ENCODE peak calls at places on chromosomes 5 and 9, in four cellular contexts. G, C, B and Y are unnamed samples.

GRCh38 chr9:115694014-115694413 is 459.6 kb upstream of the PAPPA start:
- DNase-seq in G (peak; percentile 97), C (peak; percentile 86), B (no peak), Y (peak; percentile 75)

GRCh38 chr9:77469515-77470197 is 178.5 kb downstream of the GNA14 start:
- DNase-seq in G (peak; percentile 40), C (no peak), B (no peak), Y (no peak)

GRCh38 chr5:35736280-35736679 is 118.6 kb downstream of the SPEF2 start:
- DNase-seq in G (no peak), C (no peak), B (no peak), Y (peak; percentile 25)

GRCh38 chr5:127549551-127549950 is 32.1 kb downstream of the PRRC1 start:
- DNase-seq in G (no peak), C (peak; percentile 6), B (no peak), Y (no peak)

GRCh38 chr5:52804359-52804758 is 16.6 kb downstream of the ITGA1 start:
- DNase-seq in G (peak; percentile 66), C (no peak), B (no peak), Y (no peak)

GRCh38 chr5:129906177-129906887 is 2.1 kb downstream of the CHSY3 start:
- DNase-seq in G (peak; percentile 71), C (no peak), B (peak; percentile 73), Y (peak; percentile 1)

GRCh38 chr5:179802950-179803562 is 3.6 kb downstream of the MGAT4B start:
- DNase-seq in G (no peak), C (no peak), B (no peak), Y (no peak)

GRCh38 chr5:180467028-180467427 is 27.2 kb upstream of the CNOT6 start:
- DNase-seq in G (peak; percentile 46), C (no peak), B (no peak), Y (peak; percentile 41)

GRCh38 chr9:80707120-80707519 is 982.2 kb downstream of the TLE1 start:
- DNase-seq in G (peak; percentile 15), C (no peak), B (no peak), Y (peak; percentile 75)

GRCh38 chr5:139671096-139671841 is 23.1 kb downstream of the CXXC5 start:
- DNase-seq in G (peak; percentile 68), C (no peak), B (no peak), Y (peak; percentile 35)

GRCh38 chr9:105026451-105026850 is 98.5 kb upstream of the ABCA1 start:
- DNase-seq in G (no peak), C (no peak), B (no peak), Y (peak; percentile 33)

GRCh38 chr9:97741947-97742346 is 44.8 kb upstream of the XPA start:
- DNase-seq in G (no peak), C (no peak), B (no peak), Y (no peak)

DNA sequence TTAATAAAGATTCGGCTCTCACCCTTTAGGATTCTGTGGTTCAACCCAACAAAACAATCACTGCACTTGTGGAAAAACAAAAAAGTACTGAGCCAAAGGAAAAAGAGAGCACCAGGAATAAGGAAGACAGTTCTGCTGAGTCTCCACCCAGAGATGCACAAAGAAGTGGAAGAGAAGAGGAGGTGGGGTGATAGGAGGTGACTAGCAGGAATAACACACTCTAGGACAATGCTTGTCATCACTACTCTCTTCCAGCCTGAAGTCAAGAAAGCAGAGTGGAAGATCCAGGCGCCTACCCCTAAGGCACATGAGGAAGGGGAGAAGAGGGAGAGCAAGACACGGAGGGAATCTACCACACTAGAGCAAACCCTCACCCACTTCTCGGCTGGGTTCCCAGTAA is 1.8 kb downstream of the SLIT3 start:
- DNase-seq in G (no peak), C (no peak), B (no peak), Y (no peak)
- H3K4me3 ChIP-seq in G (peak overlapping the region; percentile 89), C (peak overlapping the region; percentile 58), B (peak overlapping the region; percentile 84), Y (no peak overlapping the region)

DNA sequence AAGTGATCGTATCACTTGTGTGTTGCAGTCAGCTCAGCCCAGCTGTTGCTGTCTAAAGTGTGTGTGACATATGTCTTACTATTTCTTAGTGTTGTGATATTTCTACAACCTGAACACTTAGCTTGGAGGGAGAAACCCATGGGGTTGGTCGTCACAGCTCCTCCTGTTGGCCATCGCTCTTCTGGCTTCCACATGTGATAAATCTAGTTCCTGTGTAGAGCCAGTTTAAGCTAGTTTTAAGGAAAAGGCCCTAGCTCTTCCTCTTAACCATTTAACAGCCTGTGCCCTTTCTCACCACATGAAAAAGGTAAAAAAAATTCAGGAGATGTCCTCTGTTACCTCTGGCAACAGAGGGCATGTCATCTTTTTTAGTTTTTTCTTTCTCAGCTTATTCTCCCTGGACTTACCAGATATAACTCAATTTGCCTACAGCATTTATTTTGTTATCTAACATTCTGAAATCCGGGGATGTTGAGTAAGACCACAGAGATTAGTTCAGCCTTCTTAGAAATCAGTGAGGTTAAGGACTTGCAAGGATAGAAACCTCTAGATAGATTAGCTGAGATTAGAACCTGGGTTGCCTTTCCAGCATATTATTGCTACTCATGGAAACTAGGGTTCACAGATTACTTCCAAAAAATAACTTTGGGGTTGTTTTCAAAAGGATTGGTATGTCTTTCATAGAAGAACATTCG is 100.4 kb downstream of the GAPVD1 start:
- DNase-seq in G (peak; percentile 44), C (no peak), B (no peak), Y (peak; percentile 24)
- TF ChIP-seq CTCF in G (peak; percentile 46), C (peak; percentile 34), B (no peak), Y (peak; percentile 28)

DNA sequence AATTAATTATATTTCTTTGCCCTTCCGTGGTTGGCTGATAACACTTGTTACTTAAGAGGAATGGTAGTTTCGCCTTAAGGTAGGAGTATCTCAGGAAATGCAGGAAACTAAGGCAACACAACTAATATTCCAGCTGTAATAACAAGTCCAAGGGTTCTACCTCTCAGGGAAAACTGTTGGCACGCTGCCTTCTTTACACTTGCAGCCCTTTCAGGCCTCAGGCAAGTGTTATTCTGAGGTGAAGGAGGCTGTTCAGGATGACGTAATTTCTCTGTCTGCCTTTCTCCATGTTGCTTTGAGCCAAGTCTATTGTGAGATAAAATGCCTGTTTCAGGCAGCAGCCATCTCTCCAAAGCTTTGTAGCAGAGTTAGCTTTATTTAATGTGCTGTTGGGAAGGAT is 38.0 kb downstream of the VCAN start:
- DNase-seq in G (peak; percentile 86), C (no peak), B (no peak), Y (peak; percentile 84)
- H3K4me3 ChIP-seq in G (no peak overlapping the region), C (no peak overlapping the region), B (peak overlapping the region; percentile 25), Y (no peak overlapping the region)

GRCh38 chr9:18791074-18791473 is 241.9 kb downstream of the SAXO1 start:
- DNase-seq in G (peak; percentile 37), C (no peak), B (no peak), Y (peak; percentile 16)
- TF ChIP-seq CTCF in G (peak; percentile 46), C (peak; percentile 20), B (no peak), Y (peak; percentile 22)

DNA sequence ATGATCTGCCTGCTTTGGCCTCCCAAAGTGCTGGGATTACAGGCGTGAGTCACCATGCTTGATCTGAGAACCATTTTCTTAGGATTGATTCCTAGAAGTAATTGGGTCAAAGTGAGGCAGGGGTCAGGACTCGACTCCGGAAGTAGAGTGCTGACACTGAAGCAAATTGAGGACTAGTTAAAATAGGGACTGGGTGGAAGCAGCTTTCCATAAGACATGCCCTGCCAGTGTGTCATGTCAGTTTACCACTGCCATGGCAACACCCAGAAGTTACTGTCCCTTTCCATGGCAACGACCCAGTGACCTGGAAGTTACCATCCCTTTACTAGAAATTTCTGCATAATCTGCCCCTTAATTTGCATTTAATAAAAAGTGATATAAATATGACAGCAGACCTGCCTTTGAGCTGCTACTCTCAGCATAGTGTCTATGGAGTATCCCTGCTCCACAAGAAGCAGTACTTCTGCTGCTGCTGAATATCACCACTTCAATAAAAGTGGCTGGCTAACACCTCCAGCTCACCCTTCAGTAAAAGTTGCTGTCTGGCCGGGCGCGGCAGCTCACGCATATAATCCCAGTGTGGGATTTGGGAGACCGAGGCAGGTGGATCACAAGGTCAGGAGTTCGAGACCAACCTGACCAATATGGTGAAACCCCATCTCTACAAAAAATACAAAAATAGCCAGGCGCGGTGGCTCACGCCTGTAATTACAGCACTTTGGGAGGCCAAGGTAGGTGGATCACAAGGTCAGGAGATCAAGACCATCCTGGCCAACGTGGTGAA is 47.8 kb upstream of the JADE2 start:
- DNase-seq in G (no peak), C (no peak), B (no peak), Y (no peak)
- H3K4me3 ChIP-seq in G (no peak overlapping the region), C (no peak overlapping the region), B (no peak overlapping the region), Y (no peak overlapping the region)

GRCh38 chr5:8869932-8870331 is 675.9 kb downstream of the SEMA5A start:
- DNase-seq in G (no peak), C (no peak), B (no peak), Y (no peak)

GRCh38 chr5:8865686-8866374 is 680.0 kb downstream of the SEMA5A start:
- DNase-seq in G (no peak), C (no peak), B (no peak), Y (no peak)

GRCh38 chr5:8861764-8862163 is 684.1 kb downstream of the SEMA5A start:
- DNase-seq in G (no peak), C (no peak), B (no peak), Y (no peak)

GRCh38 chr5:8864053-8864452 is 681.8 kb downstream of the SEMA5A start:
- DNase-seq in G (peak; percentile 35), C (no peak), B (no peak), Y (peak; percentile 76)
- TF ChIP-seq CTCF in G (peak; percentile 43), C (peak; percentile 60), B (no peak), Y (peak; percentile 79)

GRCh38 chr9:35852876-35853865 is 17.0 kb downstream of the OR13J1 start:
- DNase-seq in G (no peak), C (no peak), B (peak; percentile 56), Y (no peak)

GRCh38 chr9:35858428-35858827 is 11.8 kb downstream of the OR13J1 start:
- DNase-seq in G (no peak), C (no peak), B (no peak), Y (no peak)

GRCh38 chr9:35856882-35857281 is 13.3 kb downstream of the OR13J1 start:
- DNase-seq in G (no peak), C (no peak), B (peak; percentile 29), Y (no peak)

GRCh38 chr9:35859310-35859994 is 10.7 kb downstream of the OR13J1 start:
- DNase-seq in G (peak; percentile 6), C (no peak), B (peak; percentile 70), Y (peak; percentile 27)

DNA sequence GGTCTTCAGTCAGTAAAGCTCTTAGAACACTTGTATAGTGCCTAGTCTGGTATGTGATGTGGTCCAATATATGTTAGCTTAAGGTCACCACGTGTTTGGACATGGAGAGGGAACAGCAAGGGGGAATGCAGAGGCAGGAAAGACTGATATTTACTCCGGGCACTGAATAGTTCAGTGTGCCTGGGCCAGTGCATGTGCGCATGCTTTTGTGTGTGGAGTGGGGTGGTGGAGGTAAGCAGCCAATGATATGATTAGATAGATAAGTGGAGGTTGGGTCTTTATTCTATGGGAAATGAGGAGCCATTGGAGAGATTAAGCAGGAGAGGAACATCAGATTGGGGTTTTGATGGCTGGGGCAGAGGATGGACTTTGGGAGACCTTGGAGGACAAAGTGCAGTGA is 14.0 kb downstream of the OR13J1 start:
- DNase-seq in G (no peak), C (no peak), B (no peak), Y (no peak)
- H3K4me3 ChIP-seq in G (no peak overlapping the region), C (no peak overlapping the region), B (no peak overlapping the region), Y (no peak overlapping the region)

GRCh38 chr5:109668668-109669422 is 20.9 kb upstream of the MAN2A1 start:
- DNase-seq in G (no peak), C (no peak), B (no peak), Y (no peak)
- TF ChIP-seq CTCF in G (no peak), C (no peak), B (no peak), Y (no peak)

GRCh38 chr9:114504341-114505186 is 709 bp downstream of the WHRN start:
- DNase-seq in G (peak; percentile 42), C (no peak), B (no peak), Y (peak; percentile 34)
- H3K4me3 ChIP-seq in G (peak overlapping the region; percentile 79), C (peak overlapping the region; percentile 57), B (peak overlapping the region; percentile 81), Y (peak overlapping the region; percentile 68)